ENCODE peak calls at places on chromosomes 12 and 14, in five cellular contexts. T is astrocyte of the spinal cord; S is naive thymus-derived CD4-positive, alpha-beta T cell; P is stimulated activated CD8-positive, alpha-beta memory T cell treated with anti-CD3 and anti-CD28 coated beads, Interleukin-12 subunit alpha, Interleukin-12 subunit beta, amount 100 ng/mL, for 4 hours; X is OCI-LY7. I is an unnamed sample.

GRCh38 chr12:25960176-25960575 is 1.7 kb downstream of the RASSF8 start:
- DNase-seq in T (peak), S (no peak), P (no peak), X (no peak), I (no peak)

GRCh38 chr14:28785096-28785952 is 18.7 kb downstream of the FOXG1 start:
- DNase-seq in T (no peak), S (no peak), P (no peak), X (no peak), I (no peak)

GRCh38 chr14:91307046-91307445 is 62.5 kb upstream of the GPR68 start:
- DNase-seq in T (no peak), S (no peak), P (no peak), X (no peak), I (no peak)

GRCh38 chr12:52440821-52441319 is 6.7 kb upstream of the KRT75 start:
- DNase-seq in T (peak), S (no peak), P (no peak), X (no peak), I (no peak)

GRCh38 chr14:22656945-22657711 is 13.0 kb upstream of the OR6J1 start:
- DNase-seq in T (peak), S (no peak), P (no peak), X (no peak), I (no peak)

GRCh38 chr14:89507926-89508460 is 91.0 kb upstream of the FOXN3 start:
- DNase-seq in T (peak), S (no peak), P (no peak), X (no peak), I (no peak)

GRCh38 chr12:11067514-11067913 is 5.4 kb upstream of the TAS2R46 start:
- DNase-seq in T (peak), S (no peak), P (no peak), X (no peak), I (no peak)

GRCh38 chr12:125470838-125471775 is 405.9 kb downstream of the AACS start:
- DNase-seq in T (no peak), S (no peak), P (no peak), X (no peak), I (no peak)